ENCODE peak calls at places on chromosomes 16 and 17, in eight cellular contexts. One of them, this sample, is unnamed.

GRCh38 chr16:28100810-28101532 is 37.5 kb upstream of the GSG1L start:
- DNase-seq in NCI-H1092: no peak
- DNase-seq in AG10803: no peak
- DNase-seq in T-helper 1 cell: no peak
- DNase-seq in dorsolateral prefrontal cortex: no peak
- DNase-seq in stimulated activated CD4-positive, alpha-beta T cell treated with anti-CD3 and anti-CD28 coated beads, Interleukin-1b, Interleukin-23, amount 100 ng/mL, for 1 hour: no peak
- DNase-seq in heart right ventricle: no peak
- DNase-seq in germinal center: no peak
- DNase-seq in this sample: no peak

GRCh38 chr17:33501185-33501584 is 208.1 kb upstream of the ASIC2 start:
- DNase-seq in dorsolateral prefrontal cortex: no peak
- DNase-seq in NCI-H1092: no peak
- DNase-seq in AG10803: no peak
- DNase-seq in heart right ventricle: no peak
- DNase-seq in stimulated activated CD4-positive, alpha-beta T cell treated with anti-CD3 and anti-CD28 coated beads, Interleukin-1b, Interleukin-23, amount 100 ng/mL, for 1 hour: no peak
- DNase-seq in germinal center: no peak
- DNase-seq in T-helper 1 cell: no peak
- DNase-seq in this sample: no peak

GRCh38 chr16:13322357-13322756 is 421.0 kb downstream of the SHISA9 start:
- DNase-seq in germinal center: no peak
- DNase-seq in dorsolateral prefrontal cortex: no peak
- DNase-seq in T-helper 1 cell: no peak
- DNase-seq in AG10803: no peak
- DNase-seq in heart right ventricle: no peak
- DNase-seq in NCI-H1092: no peak
- DNase-seq in stimulated activated CD4-positive, alpha-beta T cell treated with anti-CD3 and anti-CD28 coated beads, Interleukin-1b, Interleukin-23, amount 100 ng/mL, for 1 hour: no peak
- DNase-seq in this sample: no peak

GRCh38 chr16:85524365-85524629 is 88.8 kb upstream of the GSE1 start:
- DNase-seq in heart right ventricle: no peak
- DNase-seq in stimulated activated CD4-positive, alpha-beta T cell treated with anti-CD3 and anti-CD28 coated beads, Interleukin-1b, Interleukin-23, amount 100 ng/mL, for 1 hour: no peak
- DNase-seq in germinal center: no peak
- DNase-seq in AG10803: no peak
- DNase-seq in T-helper 1 cell: no peak
- DNase-seq in NCI-H1092: no peak
- DNase-seq in dorsolateral prefrontal cortex: no peak
- DNase-seq in this sample: no peak

GRCh38 chr16:70789231-70789926 is 11.6 kb downstream of the VAC14 start:
- DNase-seq in T-helper 1 cell: no peak
- DNase-seq in heart right ventricle: peak
- DNase-seq in AG10803: peak
- DNase-seq in dorsolateral prefrontal cortex: peak
- DNase-seq in NCI-H1092: no peak
- DNase-seq in germinal center: no peak
- DNase-seq in stimulated activated CD4-positive, alpha-beta T cell treated with anti-CD3 and anti-CD28 coated beads, Interleukin-1b, Interleukin-23, amount 100 ng/mL, for 1 hour: no peak
- DNase-seq in this sample: no peak

GRCh38 chr17:76426853-76427252 is 26.1 kb downstream of the UBE2O start:
- DNase-seq in dorsolateral prefrontal cortex: no peak
- DNase-seq in AG10803: no peak
- DNase-seq in T-helper 1 cell: no peak
- DNase-seq in NCI-H1092: no peak
- DNase-seq in heart right ventricle: no peak
- DNase-seq in germinal center: no peak
- DNase-seq in stimulated activated CD4-positive, alpha-beta T cell treated with anti-CD3 and anti-CD28 coated beads, Interleukin-1b, Interleukin-23, amount 100 ng/mL, for 1 hour: no peak
- DNase-seq in this sample: no peak

GRCh38 chr16:19681637-19682036 is 36.4 kb downstream of the KNOP1 start:
- DNase-seq in heart right ventricle: no peak
- DNase-seq in T-helper 1 cell: no peak
- DNase-seq in dorsolateral prefrontal cortex: no peak
- DNase-seq in AG10803: no peak
- DNase-seq in germinal center: no peak
- DNase-seq in stimulated activated CD4-positive, alpha-beta T cell treated with anti-CD3 and anti-CD28 coated beads, Interleukin-1b, Interleukin-23, amount 100 ng/mL, for 1 hour: no peak
- DNase-seq in NCI-H1092: no peak
- DNase-seq in this sample: no peak

GRCh38 chr17:40553694-40554534 is 11.4 kb downstream of the CCR7 start:
- DNase-seq in heart right ventricle: peak
- DNase-seq in NCI-H1092: peak
- DNase-seq in germinal center: peak
- DNase-seq in stimulated activated CD4-positive, alpha-beta T cell treated with anti-CD3 and anti-CD28 coated beads, Interleukin-1b, Interleukin-23, amount 100 ng/mL, for 1 hour: no peak
- DNase-seq in T-helper 1 cell: no peak
- DNase-seq in AG10803: peak
- DNase-seq in dorsolateral prefrontal cortex: peak
- DNase-seq in this sample: no peak

GRCh38 chr16:67247698-67248400 is 568 bp upstream of the FHOD1 start:
- DNase-seq in stimulated activated CD4-positive, alpha-beta T cell treated with anti-CD3 and anti-CD28 coated beads, Interleukin-1b, Interleukin-23, amount 100 ng/mL, for 1 hour: no peak
- DNase-seq in heart right ventricle: no peak
- DNase-seq in germinal center: no peak
- DNase-seq in AG10803: no peak
- DNase-seq in T-helper 1 cell: no peak
- DNase-seq in NCI-H1092: no peak
- DNase-seq in dorsolateral prefrontal cortex: no peak
- DNase-seq in this sample: no peak

GRCh38 chr16:3690470-3690918 is 26.8 kb downstream of the TRAP1 start:
- DNase-seq in dorsolateral prefrontal cortex: peak
- DNase-seq in stimulated activated CD4-positive, alpha-beta T cell treated with anti-CD3 and anti-CD28 coated beads, Interleukin-1b, Interleukin-23, amount 100 ng/mL, for 1 hour: peak
- DNase-seq in germinal center: peak
- DNase-seq in T-helper 1 cell: peak
- DNase-seq in NCI-H1092: peak
- DNase-seq in heart right ventricle: peak
- DNase-seq in AG10803: peak
- DNase-seq in this sample: peak

This sample was measured in epithelial cell of esophagus.